ENCODE peak calls at places on chromosomes 4 and X, in five cellular contexts. Z is H9, X is neuronal stem cell, O is H1, F is trophoblast cell. C is an unnamed sample.

GRCh38 chr4:102438873-102439614 is 62.1 kb upstream of the NFKB1 start:
- DNase-seq in O (no peak), X (no peak), F (no peak), Z (no peak), C (peak)

GRCh38 chr4:39565925-39566630 is 38.8 kb upstream of the UGDH start:
- DNase-seq in O (no peak), F (peak), Z (no peak), X (no peak), C (peak)

GRCh38 chr4:25320374-25321172 is 8.0 kb downstream of the ZCCHC4 start:
- DNase-seq in F (no peak), X (no peak), Z (no peak), O (no peak), C (peak)

GRCh38 chr4:41526628-41527027 is 11.3 kb upstream of the LIMCH1 start:
- DNase-seq in Z (no peak), O (no peak), F (peak), X (no peak), C (no peak)

GRCh38 chr4:107050525-107051135 is 14.5 kb upstream of the DKK2 start:
- DNase-seq in F (no peak), X (peak), Z (no peak), O (no peak), C (peak)

GRCh38 chr4:161856711-161857326 is 307.0 kb downstream of the FSTL5 start:
- DNase-seq in Z (no peak), F (no peak), O (no peak), X (no peak), C (peak)

GRCh38 chr4:6008766-6009385 is 9.4 kb downstream of the C4orf50 start:
- DNase-seq in Z (no peak), X (no peak), O (no peak), F (no peak), C (no peak)

GRCh38 chr4:183185018-183185417 is 86.0 kb downstream of the WWC2 start:
- DNase-seq in Z (no peak), X (no peak), F (no peak), O (no peak), C (peak)

GRCh38 chr4:113869743-113870375 is 108.3 kb upstream of the CAMK2D start:
- DNase-seq in X (no peak), Z (no peak), O (no peak), F (no peak), C (peak)

GRCh38 chrX:134469481-134469880 is 9.5 kb downstream of the HPRT1 start:
- DNase-seq in Z (no peak), O (no peak), F (no peak), X (no peak), C (peak)

GRCh38 chr4:103451341-103451740 is 253.2 kb upstream of the CENPE start:
- DNase-seq in F (peak), O (no peak), Z (no peak), X (no peak), C (no peak)

GRCh38 chr4:83113429-83113786 is 1.1 kb downstream of the PLAC8 start:
- DNase-seq in Z (no peak), O (no peak), X (no peak), F (no peak), C (peak)

GRCh38 chr4:83335691-83336090 is 1.0 kb upstream of the HPSE start:
- DNase-seq in Z (no peak), F (no peak), O (no peak), X (no peak), C (no peak)

GRCh38 chr4:123110685-123111084 is 188.3 kb upstream of the NUDT6 start:
- DNase-seq in F (no peak), Z (no peak), X (no peak), O (no peak), C (no peak)
- H3K4me2 ChIP-seq in F (no peak), Z (no peak), X (no peak), O (no peak), C (no peak)

DNA sequence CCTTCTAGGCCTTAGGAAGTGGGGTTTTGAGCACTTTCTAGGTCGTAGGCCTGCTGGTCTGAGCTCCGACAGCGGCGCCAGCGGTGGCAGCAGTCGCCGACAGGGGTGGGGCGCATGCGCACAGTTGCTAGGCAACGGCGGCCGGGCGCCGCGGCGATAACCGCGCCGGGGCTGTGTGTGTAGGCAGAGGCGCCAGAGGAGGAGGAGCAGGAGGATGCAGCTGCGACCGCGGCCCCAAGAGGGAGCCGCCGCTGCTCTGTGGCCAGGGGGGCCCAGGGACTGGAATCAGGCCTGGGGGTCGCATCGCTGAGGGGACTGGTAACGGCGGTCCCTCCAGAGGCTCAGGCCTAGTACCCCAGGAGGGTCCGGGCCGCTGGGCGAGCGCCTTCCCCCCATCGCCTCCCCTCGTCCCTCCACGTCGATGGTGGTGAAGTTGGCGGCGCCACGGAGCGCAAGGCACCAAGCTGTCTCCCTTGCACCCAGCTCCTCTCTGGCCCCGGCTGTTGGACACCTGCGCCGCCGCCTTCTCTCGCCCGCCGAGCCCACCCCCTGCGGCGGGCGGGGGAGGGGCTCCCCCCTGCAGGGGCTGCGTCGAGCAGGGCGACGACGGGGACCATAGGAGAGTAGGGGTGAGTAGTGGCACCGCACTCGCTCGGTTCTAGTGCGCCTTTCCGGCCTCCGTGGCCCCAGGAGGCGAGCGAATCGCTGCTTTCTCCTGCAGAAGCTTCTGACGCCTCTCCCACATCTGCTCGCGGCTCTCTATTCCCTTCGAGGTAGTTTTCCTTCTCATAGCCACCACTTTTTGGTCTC is 58.6 kb upstream of the ZC4H2 start:
- DNase-seq in O (peak), F (no peak), X (peak), Z (peak), C (peak)
- H2BK12ac ChIP-seq in O (peak), F (no peak), X (no peak), Z (no peak), C (no peak)

DNA sequence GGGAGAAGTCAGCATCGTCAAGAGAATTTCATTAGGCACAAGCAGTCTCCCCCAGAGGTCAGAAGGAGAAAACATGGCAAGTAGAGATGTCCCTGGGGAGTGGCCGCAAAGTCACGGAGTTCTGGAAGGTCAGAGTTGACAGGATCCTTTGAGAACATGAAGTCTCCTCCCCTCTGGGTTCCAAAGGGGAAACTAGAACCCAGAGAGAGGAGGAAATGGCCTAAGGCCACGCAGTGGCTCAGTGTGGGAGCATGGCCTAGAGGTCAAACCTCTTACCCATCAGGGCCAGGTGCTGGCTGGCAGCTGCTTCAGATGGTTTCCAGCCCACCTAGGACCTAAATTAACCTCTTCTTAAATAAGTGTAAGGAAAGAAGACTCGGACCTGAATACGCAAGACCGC is 884 bp downstream of the IDH3G start:
- DNase-seq in X (no peak), O (no peak), Z (no peak), F (no peak), C (peak)
- H3K4me2 ChIP-seq in X (peak), O (peak), Z (peak), F (peak), C (peak)

DNA sequence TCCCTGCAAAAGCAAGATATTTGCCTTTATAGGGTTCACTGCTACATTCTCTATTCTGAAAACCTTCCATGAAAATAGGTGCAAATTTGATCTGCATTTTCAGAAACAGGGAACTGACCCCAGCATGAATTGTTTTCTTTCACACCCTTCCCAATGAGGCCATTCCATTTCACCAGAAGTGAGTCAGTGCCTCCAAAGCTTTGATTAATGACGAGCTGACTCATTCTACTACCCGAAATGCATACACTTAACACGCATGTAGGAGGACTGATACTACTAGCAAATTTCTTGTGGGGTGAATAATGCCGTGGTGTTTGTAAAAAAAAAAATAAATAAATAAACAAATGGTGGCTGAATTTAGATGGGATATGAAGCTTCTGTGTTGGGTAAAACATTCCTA is 146.9 kb upstream of the FGF13 start:
- DNase-seq in O (no peak), Z (no peak), F (no peak), X (no peak), C (peak)
- H2BK12ac ChIP-seq in O (no peak), Z (no peak), F (no peak), X (no peak), C (no peak)

GRCh38 chr4:45036677-45037076 is 310.3 kb upstream of the GNPDA2 start:
- DNase-seq in O (no peak), Z (no peak), F (no peak), X (no peak), C (no peak)
- H3K4me2 ChIP-seq in O (no peak), Z (no peak), F (no peak), X (no peak), C (no peak)

GRCh38 chr4:84470204-84470785 is 28.8 kb downstream of the NKX6-1 start:
- DNase-seq in O (no peak), X (no peak), F (no peak), Z (peak), C (no peak)
- H2BK12ac ChIP-seq in O (no peak), X (no peak), F (no peak), Z (no peak), C (no peak)

DNA sequence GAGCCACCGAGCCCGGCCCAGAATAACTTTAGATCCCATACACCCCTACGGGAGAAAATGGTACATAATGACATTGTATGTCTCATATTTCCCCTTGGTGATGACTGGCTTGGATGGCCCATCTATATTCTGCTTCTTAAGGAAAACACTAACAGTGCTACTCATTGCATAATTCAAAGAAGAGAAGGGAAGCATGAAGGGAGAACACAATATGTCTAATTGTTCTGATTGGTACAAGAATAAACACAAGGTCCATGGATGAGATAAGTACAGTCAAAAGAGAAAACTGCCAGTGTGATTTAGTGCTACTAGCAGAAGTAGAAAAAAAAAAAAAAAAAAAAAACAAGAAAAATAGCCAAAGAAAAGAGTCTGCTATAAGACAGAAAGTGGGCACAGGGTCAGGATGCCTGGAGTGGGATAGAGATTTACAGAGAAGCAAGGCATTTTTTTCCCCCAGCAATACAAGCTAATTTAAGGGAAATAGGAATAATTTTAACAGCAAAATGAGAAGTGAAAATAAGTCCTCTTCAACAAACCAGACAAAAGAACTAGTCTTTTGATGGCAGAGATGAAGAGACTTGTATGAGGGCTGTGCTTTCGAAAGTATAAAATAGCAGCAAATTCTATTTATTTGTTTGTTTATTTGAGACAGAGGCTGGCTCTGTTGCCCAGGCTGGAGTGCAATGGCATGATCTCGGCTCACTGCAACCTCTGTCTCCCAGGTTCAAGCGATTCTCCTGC is 96.5 kb upstream of the MAP3K15 start:
- DNase-seq in X (no peak), Z (no peak), F (no peak), O (no peak), C (no peak)
- H3K4me2 ChIP-seq in X (no peak), Z (no peak), F (no peak), O (no peak), C (no peak)

GRCh38 chrX:119423631-119424030 is 24.5 kb downstream of the SLC25A43 start:
- DNase-seq in F (no peak), Z (no peak), X (no peak), O (no peak), C (no peak)
- H2BK12ac ChIP-seq in F (no peak), Z (no peak), X (no peak), O (no peak), C (no peak)

DNA sequence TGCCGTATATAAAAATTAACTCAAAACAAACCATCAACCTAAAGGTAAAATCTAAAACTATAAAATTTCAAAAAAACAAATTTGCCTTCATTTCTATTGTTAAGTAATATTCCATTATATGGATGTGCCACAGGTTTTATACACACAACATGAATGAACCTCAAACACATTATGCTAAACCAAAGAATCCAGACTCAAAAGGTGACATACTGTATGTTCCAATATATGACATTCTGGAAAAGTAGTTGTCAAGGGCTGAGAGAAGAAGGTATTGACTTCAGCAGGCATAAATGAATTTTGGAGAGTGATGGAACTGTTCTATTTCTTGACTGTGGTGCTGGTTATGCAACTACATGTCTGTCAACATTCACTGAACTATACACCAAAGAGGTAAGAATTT is 56.6 kb downstream of the CNOT6L start:
- DNase-seq in O (no peak), F (no peak), Z (no peak), X (no peak), C (no peak)
- H3K4me2 ChIP-seq in O (no peak), F (no peak), Z (no peak), X (no peak), C (no peak)